ENCODE peak calls at places on chromosome 19, in seven cellular contexts. E is osteocyte, S is HCT116, Q is DND-41, Y is BJ, F is psoas muscle, B is neural progenitor cell. Z is an unnamed sample.

GRCh38 chr19:18457478-18458331 is 19.8 kb upstream of the ISYNA1 start:
- DNase-seq in Y (no peak), E (no peak), Q (no peak), S (no peak), F (no peak), B (no peak), Z (no peak)

GRCh38 chr19:51640371-51640770 is 6.3 kb downstream of the SIGLEC14 start:
- DNase-seq in Y (no peak), E (no peak), S (no peak), B (no peak), Q (no peak), F (no peak), Z (no peak)

GRCh38 chr19:16585808-16586476 is 13.7 kb upstream of the SLC35E1 start:
- DNase-seq in Q (peak), Y (no peak), B (no peak), E (no peak), S (no peak), F (no peak), Z (peak)

GRCh38 chr19:10736189-10736588 is 18.3 kb downstream of the DNM2 start:
- DNase-seq in Q (no peak), B (no peak), Y (no peak), S (no peak), E (no peak), F (no peak), Z (no peak)

GRCh38 chr19:16571689-16572331 is 405 bp downstream of the SLC35E1 start:
- DNase-seq in E (no peak), Q (no peak), Y (no peak), F (no peak), B (no peak), S (no peak), Z (peak)

GRCh38 chr19:6092329-6093286 is 17.7 kb downstream of the RFX2 start:
- DNase-seq in B (peak), F (peak), Y (peak), Q (no peak), E (no peak), S (peak), Z (no peak)

GRCh38 chr19:11284535-11284934 is 11.4 kb upstream of the TSPAN16 start:
- DNase-seq in F (no peak), B (peak), S (no peak), Q (no peak), E (no peak), Y (no peak), Z (no peak)

GRCh38 chr19:5130371-5131030 is 161.6 kb downstream of the KDM4B start:
- DNase-seq in F (no peak), Y (no peak), E (no peak), Q (no peak), B (no peak), S (no peak), Z (peak)

GRCh38 chr19:33205531-33206260 is 11.6 kb downstream of the LRP3 start:
- DNase-seq in S (no peak), E (no peak), F (no peak), Y (no peak), Q (no peak), B (no peak), Z (no peak)

GRCh38 chr19:48445256-48445605 is 552 bp upstream of the GRWD1 start:
- DNase-seq in F (no peak), B (peak), S (peak), E (no peak), Y (peak), Q (peak), Z (peak)

GRCh38 chr19:55463583-55464031 is 944 bp downstream of the C19orf85 start:
- DNase-seq in F (no peak), S (no peak), E (no peak), Q (no peak), B (no peak), Y (no peak), Z (no peak)

GRCh38 chr19:14446336-14447036 is 13.4 kb downstream of the PKN1 start:
- DNase-seq in E (no peak), Y (no peak), S (no peak), Q (no peak), F (no peak), B (no peak), Z (no peak)

GRCh38 chr19:33558846-33559245 is 37.3 kb upstream of the PEPD start:
- DNase-seq in Y (no peak), F (no peak), B (no peak), S (no peak), E (no peak), Q (no peak), Z (no peak)

GRCh38 chr19:58563034-58563573 is 4.7 kb upstream of the UBE2M start:
- DNase-seq in B (no peak), Y (no peak), E (no peak), F (no peak), S (no peak), Q (no peak), Z (peak)

GRCh38 chr19:58038688-58039204 is 4.9 kb downstream of the ZSCAN1 start:
- DNase-seq in Y (no peak), E (no peak), F (no peak), B (peak), Q (no peak), S (no peak), Z (no peak)

GRCh38 chr19:14407889-14408640 is 11.1 kb downstream of the DDX39A start:
- DNase-seq in E (no peak), S (no peak), B (no peak), Y (no peak), F (no peak), Q (no peak), Z (no peak)

GRCh38 chr19:46537136-46538097 is 41.8 kb upstream of the PNMA8B start:
- DNase-seq in F (peak), S (no peak), B (peak), Y (no peak), E (peak), Q (peak), Z (peak)

GRCh38 chr19:56740478-56740877 is 68.9 kb upstream of the ZNF835 start:
- DNase-seq in Q (no peak), E (peak), F (no peak), B (no peak), S (no peak), Y (no peak), Z (no peak)

GRCh38 chr19:45927565-45928261 is 13.1 kb upstream of the NANOS2 start:
- DNase-seq in S (peak), F (peak), Y (peak), E (peak), Q (peak), B (peak), Z (peak)

GRCh38 chr19:8116437-8117293 is 32.7 kb downstream of the FBN3 start:
- DNase-seq in E (no peak), F (no peak), Q (no peak), Y (no peak), B (no peak), S (no peak), Z (no peak)

GRCh38 chr19:10086032-10086903 is at the start of gene SHFL:
- DNase-seq in B (peak), S (no peak), Q (peak), Y (no peak), F (peak), E (peak), Z (peak)

GRCh38 chr19:21430674-21431073 is 33.7 kb downstream of the ZNF493 start:
- DNase-seq in Y (no peak), E (no peak), Q (no peak), S (no peak), F (no peak), B (no peak), Z (no peak)

GRCh38 chr19:21434516-21434915 is 37.6 kb downstream of the ZNF493 start:
- DNase-seq in F (no peak), Y (no peak), S (no peak), Q (no peak), E (no peak), B (no peak), Z (no peak)

GRCh38 chr19:21432590-21432989 is 35.7 kb downstream of the ZNF493 start:
- DNase-seq in Y (no peak), B (no peak), F (no peak), E (no peak), S (no peak), Q (no peak), Z (no peak)

GRCh38 chr19:21439372-21439771 is 42.4 kb downstream of the ZNF493 start:
- DNase-seq in E (no peak), B (no peak), Y (no peak), Q (no peak), S (no peak), F (no peak), Z (no peak)

GRCh38 chr19:21434967-21435544 is 38.1 kb downstream of the ZNF493 start:
- DNase-seq in Y (no peak), F (no peak), S (no peak), E (no peak), Q (no peak), B (no peak), Z (no peak)
- TF ChIP-seq CTCF in Y (no peak), F (no peak), S (no peak), E (no peak), Q (peak), B (no peak), Z (no peak)

DNA sequence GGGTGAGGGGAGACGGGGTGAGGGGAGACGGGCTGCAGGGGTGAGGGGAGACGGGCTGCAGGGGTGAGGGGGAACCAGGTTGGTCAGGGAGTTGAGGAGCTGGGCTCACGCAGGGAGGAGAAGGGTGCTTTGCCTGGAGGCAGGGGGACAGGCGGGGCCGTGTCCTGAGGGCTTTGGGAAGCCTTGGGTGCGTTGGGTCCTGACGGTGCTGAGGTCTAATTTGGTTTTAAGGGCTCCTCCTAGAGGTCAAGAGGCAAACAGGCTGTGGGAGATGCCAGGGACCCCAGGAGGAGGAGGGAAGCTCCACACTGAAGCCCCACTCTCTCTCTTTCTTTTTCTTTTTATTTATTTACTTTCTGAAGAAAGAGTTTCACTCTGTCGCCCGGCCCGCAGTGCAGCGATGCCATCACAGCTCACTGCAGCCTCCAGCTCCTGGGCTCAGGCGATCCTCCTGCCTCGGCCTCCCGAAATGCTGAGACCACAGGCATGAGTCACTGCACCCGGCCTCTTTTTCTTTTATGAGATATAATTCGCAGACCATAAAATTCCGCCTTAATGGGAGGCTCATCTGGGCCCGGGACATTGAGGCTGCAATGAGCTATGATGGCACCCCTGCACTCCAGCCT is 9.3 kb upstream of the MISP start:
- DNase-seq in S (no peak), Y (no peak), F (no peak), Q (peak), E (no peak), B (peak), Z (peak)
- TF ChIP-seq CTCF in S (peak), Y (peak), F (no peak), Q (peak), E (peak), B (peak), Z (no peak)

GRCh38 chr19:15457701-15458484 is 6.5 kb downstream of the RASAL3 start:
- DNase-seq in E (no peak), B (no peak), S (no peak), F (no peak), Y (no peak), Q (no peak), Z (no peak)
- TF ChIP-seq CTCF in E (no peak), B (no peak), S (no peak), F (no peak), Y (no peak), Q (no peak), Z (no peak)

DNA sequence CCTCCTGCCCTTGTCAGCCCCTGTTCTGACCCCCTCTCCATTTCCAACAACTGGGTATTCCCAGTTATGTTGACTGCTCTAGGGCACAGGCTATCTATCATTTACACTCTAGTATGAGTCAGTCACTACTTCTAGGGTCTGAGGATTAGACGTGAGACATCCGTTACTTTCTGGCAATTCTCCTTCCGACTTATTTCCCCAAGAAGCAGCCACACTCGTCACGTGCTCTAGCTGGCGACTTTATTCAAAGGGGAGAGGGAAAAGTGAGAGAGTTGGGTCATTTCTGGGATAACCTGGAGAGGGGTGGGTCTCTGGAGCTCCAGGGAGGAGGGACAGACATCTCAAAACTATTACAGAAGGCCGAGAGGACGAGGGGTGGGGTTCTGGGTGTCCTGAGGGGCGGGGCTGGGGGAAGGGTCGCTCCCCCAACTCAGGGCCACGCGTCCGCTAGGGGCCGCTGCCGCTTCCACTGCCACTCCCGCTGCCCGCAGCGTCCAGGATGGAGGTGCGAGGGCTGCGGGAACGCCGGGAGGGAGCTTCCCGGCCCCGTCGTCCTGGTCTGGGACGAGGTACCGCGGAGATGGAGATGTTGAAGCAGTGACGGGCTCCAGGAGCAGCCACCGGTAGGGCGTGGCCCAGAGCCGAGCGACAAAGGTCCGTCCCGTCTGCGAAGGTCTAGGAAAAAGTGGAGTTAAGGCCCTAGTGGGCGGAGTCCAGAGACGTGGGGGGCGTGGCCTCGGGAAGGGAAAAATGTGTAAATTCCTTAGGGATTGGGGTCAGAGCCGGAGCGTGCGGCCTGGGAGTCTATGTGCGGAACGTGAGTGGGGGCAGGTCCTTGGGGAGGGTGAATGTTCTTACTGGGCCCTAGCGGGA is 8.9 kb downstream of the RTBDN start:
- DNase-seq in F (no peak), Y (no peak), Q (no peak), E (no peak), B (peak), S (no peak), Z (peak)
- TF ChIP-seq CTCF in F (peak), Y (peak), Q (no peak), E (peak), B (peak), S (peak), Z (peak)

GRCh38 chr19:39085392-39085791 is 1.2 kb downstream of the ACP7 start:
- DNase-seq in S (no peak), Y (no peak), F (no peak), B (no peak), E (no peak), Q (no peak), Z (no peak)
- TF ChIP-seq CTCF in S (no peak), Y (no peak), F (no peak), B (no peak), E (no peak), Q (no peak), Z (no peak)

GRCh38 chr19:37078717-37079032 is 442 bp downstream of the ZNF420 start:
- DNase-seq in Q (no peak), B (no peak), E (no peak), S (no peak), Y (no peak), F (no peak), Z (no peak)

GRCh38 chr19:37074819-37075362 is 3.3 kb upstream of the ZNF420 start:
- DNase-seq in B (no peak), E (no peak), Y (no peak), S (no peak), Q (no peak), F (no peak), Z (no peak)

GRCh38 chr19:37079238-37079637 is 1.0 kb downstream of the ZNF420 start:
- DNase-seq in E (no peak), B (peak), Q (no peak), S (no peak), F (no peak), Y (no peak), Z (no peak)

GRCh38 chr19:37077615-37077928 is 661 bp upstream of the ZNF420 start:
- DNase-seq in B (no peak), F (no peak), Y (no peak), S (no peak), Q (no peak), E (no peak), Z (no peak)

DNA sequence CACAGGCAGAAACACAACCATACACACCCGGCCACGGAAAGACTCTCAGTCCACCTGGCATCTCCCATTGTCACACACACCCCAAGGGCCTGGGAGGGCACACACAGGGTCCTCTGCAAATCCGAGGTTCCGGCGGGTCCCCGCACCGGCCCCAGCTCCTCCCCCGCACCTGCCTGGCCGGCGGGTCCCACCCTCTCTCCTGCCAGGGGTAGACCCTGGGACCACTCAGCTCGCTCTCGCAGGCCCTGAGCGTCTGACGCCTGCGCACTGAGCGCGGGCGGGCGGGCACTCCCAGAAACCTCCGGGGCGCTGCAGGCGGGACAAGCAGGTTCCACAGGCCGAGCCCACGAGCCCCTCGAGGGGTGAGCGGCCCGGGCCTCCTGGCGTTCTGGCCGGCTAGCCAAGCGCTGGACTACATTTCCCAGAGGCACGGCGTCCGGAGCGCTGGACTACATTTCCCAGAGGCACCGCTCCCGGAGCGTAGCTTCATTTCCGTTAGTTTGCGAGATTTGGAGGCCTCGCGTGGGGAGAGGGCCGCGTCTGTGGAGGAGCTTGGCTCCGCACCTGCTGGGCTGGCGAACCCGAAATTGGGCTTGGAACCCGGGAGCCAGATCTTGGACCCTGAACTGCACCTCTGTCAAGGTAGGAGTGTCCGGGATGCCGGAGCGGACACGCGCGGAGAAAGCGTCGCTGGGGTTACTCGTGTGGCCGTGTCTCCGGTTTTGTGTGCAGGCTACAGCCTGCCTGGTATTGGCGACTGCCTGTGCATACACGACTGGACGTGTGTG is at the start of gene ZNF420:
- DNase-seq in B (peak), E (peak), S (no peak), Y (peak), Q (peak), F (peak), Z (peak)
- TF ChIP-seq CTCF in B (no peak), E (no peak), S (no peak), Y (no peak), Q (no peak), F (no peak), Z (no peak)

GRCh38 chr19:42469311-42470239 is 26.8 kb upstream of the CXCL17 start:
- DNase-seq in F (peak), S (no peak), B (no peak), Y (no peak), E (no peak), Q (no peak), Z (peak)

GRCh38 chr19:42468273-42468796 is 25.6 kb upstream of the CXCL17 start:
- DNase-seq in F (no peak), Q (no peak), S (peak), E (no peak), Y (peak), B (no peak), Z (no peak)

GRCh38 chr19:42466521-42467436 is 24.0 kb upstream of the CXCL17 start:
- DNase-seq in E (no peak), Y (no peak), Q (no peak), F (no peak), B (no peak), S (no peak), Z (no peak)

GRCh38 chr19:42467437-42467760 is 24.7 kb upstream of the CXCL17 start:
- DNase-seq in E (no peak), S (no peak), F (no peak), B (no peak), Y (no peak), Q (no peak), Z (peak)

GRCh38 chr19:42465827-42466280 is 23.1 kb upstream of the CXCL17 start:
- DNase-seq in F (no peak), E (no peak), S (no peak), Q (no peak), Y (no peak), B (no peak), Z (no peak)
- TF ChIP-seq CTCF in F (no peak), E (no peak), S (no peak), Q (no peak), Y (no peak), B (no peak), Z (no peak)

GRCh38 chr19:53962887-53963435 is at the start of gene CACNG8:
- DNase-seq in F (no peak), Y (no peak), E (no peak), B (peak), S (no peak), Q (no peak), Z (no peak)

GRCh38 chr19:53965091-53965490 is 2.4 kb downstream of the CACNG8 start:
- DNase-seq in S (no peak), B (no peak), E (no peak), Q (no peak), F (no peak), Y (no peak), Z (no peak)

GRCh38 chr19:53971608-53972007 is 8.9 kb downstream of the CACNG8 start:
- DNase-seq in E (no peak), Y (no peak), Q (no peak), F (no peak), S (no peak), B (no peak), Z (no peak)

GRCh38 chr19:53969366-53969765 is 6.6 kb downstream of the CACNG8 start:
- DNase-seq in Q (no peak), S (no peak), Y (no peak), F (no peak), E (no peak), B (no peak), Z (no peak)

GRCh38 chr19:53966931-53967330 is 4.2 kb downstream of the CACNG8 start:
- DNase-seq in E (no peak), F (no peak), S (no peak), B (no peak), Q (no peak), Y (no peak), Z (no peak)
- TF ChIP-seq CTCF in E (no peak), F (no peak), S (no peak), B (no peak), Q (no peak), Y (no peak), Z (no peak)